ENCODE peak calls at places on chromosomes 11 and 22, in eight cellular contexts. H is memory B cell; I is stimulated activated CD4-positive, alpha-beta T cell treated with anti-CD3 and anti-CD28 coated beads, Interleukin-12 subunit alpha, Interleukin-12 subunit beta, amount 100 ng/mL, for 24 hours; N is T-helper 22 cell; A is H54; D is AG04450; Z is stimulated activated CD8-positive, alpha-beta memory T cell treated with anti-CD3 and anti-CD28 coated beads, Interleukin-7, amount 100 ng/mL, for 48 hours; U is AG08396. V is an unnamed sample.

GRCh38 chr11:45931739-45932138 is 9.3 kb downstream of the LARGE2 start:
- DNase-seq in H (no peak), I (no peak), N (no peak), A (no peak), D (no peak), Z (no peak), U (no peak), V (no peak)

GRCh38 chr11:128467610-128468041 is 119.7 kb downstream of the ETS1 start:
- DNase-seq in H (no peak), I (no peak), N (peak; percentile 56), A (peak; percentile 62), D (peak; percentile 92), Z (no peak), U (peak; percentile 88), V (peak; percentile 72)

GRCh38 chr11:47282462-47282861 is 12.5 kb downstream of the MADD start:
- DNase-seq in H (no peak), I (no peak), N (no peak), A (no peak), D (no peak), Z (no peak), U (no peak), V (no peak)

GRCh38 chr11:69374110-69374981 is 80.4 kb downstream of the MYEOV start:
- DNase-seq in H (no peak), I (no peak), N (no peak), A (no peak), D (no peak), Z (no peak), U (no peak), V (no peak)

GRCh38 chr11:126310229-126310991 is 6.5 kb downstream of the DCPS start:
- DNase-seq in H (peak; percentile 26), I (peak; percentile 46), N (no peak), A (peak; percentile 49), D (no peak), Z (no peak), U (peak; percentile 80), V (no peak)

GRCh38 chr11:116986521-116987105 is 111.6 kb downstream of the SIK3 start:
- DNase-seq in H (peak; percentile 39), I (no peak), N (no peak), A (no peak), D (no peak), Z (no peak), U (peak; percentile 20), V (no peak)

GRCh38 chr22:17095538-17095937 is 10.7 kb downstream of the IL17RA start:
- DNase-seq in H (no peak), I (no peak), N (no peak), A (no peak), D (no peak), Z (no peak), U (no peak), V (no peak)

GRCh38 chr11:70548976-70549375 is 150.6 kb downstream of the CTTN start:
- DNase-seq in H (no peak), I (no peak), N (no peak), A (no peak), D (no peak), Z (no peak), U (no peak), V (no peak)

GRCh38 chr11:69240332-69241074 is 53.5 kb upstream of the MYEOV start:
- DNase-seq in H (no peak), I (no peak), N (no peak), A (no peak), D (no peak), Z (no peak), U (peak; percentile 44), V (no peak)

GRCh38 chr11:3160252-3161031 is 4.7 kb downstream of the OSBPL5 start:
- DNase-seq in H (no peak), I (peak; percentile 18), N (no peak), A (peak; percentile 88), D (peak; percentile 79), Z (no peak), U (peak; percentile 85), V (peak; percentile 39)

GRCh38 chr22:36347094-36347493 is 40.7 kb downstream of the MYH9 start:
- DNase-seq in H (no peak), I (no peak), N (no peak), A (no peak), D (no peak), Z (no peak), U (no peak), V (no peak)

GRCh38 chr11:33444835-33445594 is 187.8 kb downstream of the HIPK3 start:
- DNase-seq in H (no peak), I (no peak), N (no peak), A (no peak), D (no peak), Z (no peak), U (no peak), V (no peak)

GRCh38 chr11:128026596-128026995 is 560.8 kb downstream of the ETS1 start:
- DNase-seq in H (no peak), I (no peak), N (no peak), A (peak; percentile 31), D (peak; percentile 76), Z (no peak), U (peak; percentile 70), V (peak; percentile 46)

GRCh38 chr11:115489466-115489865 is 14.7 kb downstream of the CADM1 start:
- DNase-seq in H (no peak), I (no peak), N (no peak), A (no peak), D (no peak), Z (no peak), U (no peak), V (no peak)

GRCh38 chr22:43385770-43386641 is 25.8 kb upstream of the MPPED1 start:
- DNase-seq in H (peak; percentile 63), I (peak; percentile 54), N (peak; percentile 29), A (peak; percentile 75), D (peak; percentile 36), Z (peak; percentile 56), U (peak; percentile 91), V (peak; percentile 11)

GRCh38 chr11:117833401-117833891 is 8.9 kb upstream of the FXYD2 start:
- DNase-seq in H (no peak), I (no peak), N (no peak), A (no peak), D (no peak), Z (no peak), U (no peak), V (no peak)

GRCh38 chr22:46055851-46056168 is 78.8 kb upstream of the WNT7B start:
- DNase-seq in H (no peak), I (no peak), N (no peak), A (no peak), D (no peak), Z (no peak), U (no peak), V (no peak)

GRCh38 chr22:49951986-49952896 is 8.3 kb upstream of the PIM3 start:
- DNase-seq in H (no peak), I (no peak), N (no peak), A (peak; percentile 75), D (peak; percentile 69), Z (no peak), U (peak; percentile 93), V (peak; percentile 77)

GRCh38 chr22:39967103-39967829 is 7.1 kb downstream of the TMA7B start:
- DNase-seq in H (no peak), I (no peak), N (no peak), A (no peak), D (no peak), Z (no peak), U (no peak), V (no peak)

GRCh38 chr11:61485080-61485479 is 23.5 kb upstream of the LRRC10B start:
- DNase-seq in H (no peak), I (no peak), N (no peak), A (no peak), D (no peak), Z (no peak), U (no peak), V (no peak)

GRCh38 chr11:113382121-113382520 is 5.5 kb upstream of the ANKK1 start:
- DNase-seq in H (no peak), I (no peak), N (no peak), A (no peak), D (no peak), Z (no peak), U (no peak), V (no peak)

GRCh38 chr11:61327669-61328071 is 5.2 kb downstream of the DDB1 start:
- DNase-seq in H (no peak), I (no peak), N (no peak), A (no peak), D (no peak), Z (no peak), U (peak; percentile 27), V (no peak)

GRCh38 chr11:65615950-65616574 is 486 bp downstream of the PCNX3 start:
- DNase-seq in H (no peak), I (peak; percentile 51), N (no peak), A (peak; percentile 65), D (no peak), Z (peak; percentile 43), U (peak; percentile 85), V (no peak)

GRCh38 chr11:110518809-110519514 is 89.2 kb downstream of the FDX1 start:
- DNase-seq in H (no peak), I (no peak), N (no peak), A (no peak), D (no peak), Z (no peak), U (no peak), V (no peak)

GRCh38 chr11:2213384-2213842 is 41.8 kb upstream of the TH start:
- DNase-seq in H (no peak), I (peak; percentile 16), N (no peak), A (no peak), D (no peak), Z (no peak), U (no peak), V (no peak)

GRCh38 chr22:27602390-27602789 is 199.2 kb downstream of the MN1 start:
- DNase-seq in H (no peak), I (no peak), N (no peak), A (peak; percentile 22), D (no peak), Z (no peak), U (no peak), V (no peak)

GRCh38 chr11:68673991-68674390 is 10.4 kb upstream of the GAL start:
- DNase-seq in H (no peak), I (no peak), N (no peak), A (no peak), D (no peak), Z (no peak), U (no peak), V (no peak)

GRCh38 chr11:10594407-10594806 is 25.9 kb upstream of the LYVE1 start:
- DNase-seq in H (no peak), I (no peak), N (no peak), A (no peak), D (no peak), Z (no peak), U (no peak), V (no peak)

GRCh38 chr11:115330693-115331482 is 173.3 kb downstream of the CADM1 start:
- DNase-seq in H (no peak), I (no peak), N (no peak), A (no peak), D (no peak), Z (no peak), U (no peak), V (no peak)

GRCh38 chr11:128548655-128549255 is 38.6 kb downstream of the ETS1 start:
- DNase-seq in H (no peak), I (no peak), N (no peak), A (no peak), D (no peak), Z (no peak), U (peak; percentile 67), V (no peak)

GRCh38 chr11:113446938-113447337 is 28.3 kb downstream of the DRD2 start:
- DNase-seq in H (no peak), I (no peak), N (no peak), A (no peak), D (no peak), Z (no peak), U (no peak), V (no peak)

GRCh38 chr11:36702330-36703054 is 104.5 kb upstream of the RAG2 start:
- DNase-seq in H (peak; percentile 14), I (no peak), N (no peak), A (peak; percentile 54), D (peak; percentile 30), Z (no peak), U (peak; percentile 61), V (peak; percentile 34)

GRCh38 chr11:107043242-107043991 is 25.1 kb upstream of the GUCY1A2 start:
- DNase-seq in H (no peak), I (no peak), N (no peak), A (no peak), D (peak; percentile 77), Z (no peak), U (peak; percentile 11), V (peak; percentile 51)

GRCh38 chr11:134038897-134039470 is 29.9 kb upstream of the JAM3 start:
- DNase-seq in H (no peak), I (no peak), N (no peak), A (no peak), D (no peak), Z (no peak), U (no peak), V (no peak)